ENCODE peak calls at places on chromosome 5, in nine cellular contexts. R is lower leg skin, P is endothelial cell, H is lung, D is astrocyte, N is glutamatergic neuron, V is fibroblast of villous mesenchyme, T is A549, Z is NB4. K is an unnamed sample.

GRCh38 chr5:160470437-160471341 is 49.0 kb downstream of the PTTG1 start:
- DNase-seq in R (peak), P (no peak), H (no peak), D (peak), N (no peak), V (peak), T (no peak), Z (peak), K (no peak)

GRCh38 chr5:172648008-172648359 is 6.9 kb downstream of the NEURL1B start:
- DNase-seq in R (no peak), P (no peak), H (peak), D (no peak), N (no peak), V (peak), T (no peak), Z (peak), K (no peak)

GRCh38 chr5:174110290-174110689 is 64.8 kb downstream of the NSG2 start:
- DNase-seq in R (no peak), P (no peak), H (no peak), D (no peak), N (no peak), V (no peak), T (no peak), Z (no peak), K (no peak)

GRCh38 chr5:1048162-1048721 is 39.6 kb downstream of the NKD2 start:
- DNase-seq in R (no peak), P (no peak), H (no peak), D (no peak), N (no peak), V (no peak), T (no peak), Z (no peak), K (no peak)

GRCh38 chr5:132067941-132068808 is 5.4 kb upstream of the CSF2 start:
- DNase-seq in R (no peak), P (no peak), H (no peak), D (no peak), N (no peak), V (no peak), T (no peak), Z (no peak), K (no peak)

GRCh38 chr5:96569770-96570169 is 92.4 kb upstream of the CAST start:
- DNase-seq in R (no peak), P (no peak), H (no peak), D (no peak), N (no peak), V (no peak), T (no peak), Z (no peak), K (no peak)

GRCh38 chr5:92662741-92663140 is 918.3 kb downstream of the NR2F1-AS1 start:
- DNase-seq in R (no peak), P (no peak), H (no peak), D (no peak), N (no peak), V (peak), T (no peak), Z (no peak), K (no peak)

GRCh38 chr5:171580506-171581265 is 161.2 kb downstream of the FGF18 start:
- DNase-seq in R (no peak), P (no peak), H (no peak), D (peak), N (peak), V (peak), T (no peak), Z (no peak), K (no peak)

GRCh38 chr5:179255527-179256228 is 89.6 kb downstream of the ADAMTS2 start:
- DNase-seq in R (no peak), P (no peak), H (no peak), D (no peak), N (peak), V (no peak), T (no peak), Z (no peak), K (no peak)

GRCh38 chr5:159226451-159226850 is 17.1 kb upstream of the RNF145 start:
- DNase-seq in R (no peak), P (no peak), H (no peak), D (no peak), N (no peak), V (no peak), T (no peak), Z (no peak), K (no peak)

GRCh38 chr5:58579781-58580180 is 3.1 kb upstream of the RAB3C start:
- DNase-seq in R (no peak), P (no peak), H (no peak), D (no peak), N (no peak), V (no peak), T (no peak), Z (no peak), K (no peak)

GRCh38 chr5:123776761-123777160 is 264.8 kb downstream of the CSNK1G3 start:
- DNase-seq in R (no peak), P (no peak), H (no peak), D (peak), N (no peak), V (peak), T (no peak), Z (no peak), K (peak)

GRCh38 chr5:15768936-15769335 is 269.0 kb downstream of the FBXL7 start:
- DNase-seq in R (no peak), P (no peak), H (no peak), D (no peak), N (peak), V (no peak), T (no peak), Z (no peak), K (no peak)

GRCh38 chr5:81180780-81181179 is 52.3 kb upstream of the CKMT2 start:
- DNase-seq in R (no peak), P (no peak), H (no peak), D (no peak), N (no peak), V (no peak), T (no peak), Z (no peak), K (no peak)

GRCh38 chr5:82244854-82245635 is 33.1 kb downstream of the RPS23 start:
- DNase-seq in R (no peak), P (no peak), H (no peak), D (no peak), N (no peak), V (peak), T (no peak), Z (no peak), K (no peak)

GRCh38 chr5:150762216-150762615 is 3.4 kb upstream of the DCTN4 start:
- DNase-seq in R (no peak), P (no peak), H (no peak), D (no peak), N (no peak), V (peak), T (no peak), Z (peak), K (no peak)

GRCh38 chr5:174520420-174521396 is 203.7 kb upstream of the MSX2 start:
- DNase-seq in R (no peak), P (no peak), H (no peak), D (peak), N (no peak), V (no peak), T (no peak), Z (no peak), K (no peak)

GRCh38 chr5:179294131-179294780 is 51.0 kb downstream of the ADAMTS2 start:
- DNase-seq in R (no peak), P (no peak), H (no peak), D (no peak), N (peak), V (no peak), T (no peak), Z (no peak), K (no peak)

GRCh38 chr5:56561-57290 is 35.2 kb upstream of the PLEKHG4B start:
- DNase-seq in R (no peak), P (peak), H (peak), D (peak), N (no peak), V (peak), T (no peak), Z (peak), K (no peak)

GRCh38 chr5:15008911-15009310 is 137.3 kb upstream of the ANKH start:
- DNase-seq in R (no peak), P (no peak), H (no peak), D (peak), N (no peak), V (peak), T (no peak), Z (no peak), K (no peak)

GRCh38 chr5:543351-543750 is 19.1 kb upstream of the SLC9A3 start:
- DNase-seq in R (no peak), P (no peak), H (no peak), D (no peak), N (no peak), V (no peak), T (no peak), Z (peak), K (no peak)

GRCh38 chr5:45696206-45696836 is at the start of gene HCN1:
- DNase-seq in R (peak), P (peak), H (peak), D (peak), N (peak), V (peak), T (peak), Z (no peak), K (peak)

GRCh38 chr5:172380992-172381643 is 73.2 kb downstream of the SH3PXD2B start:
- DNase-seq in R (peak), P (no peak), H (no peak), D (peak), N (no peak), V (no peak), T (no peak), Z (no peak), K (no peak)

GRCh38 chr5:1037123-1037670 is 28.6 kb downstream of the NKD2 start:
- DNase-seq in R (no peak), P (no peak), H (no peak), D (no peak), N (peak), V (no peak), T (no peak), Z (no peak), K (no peak)

GRCh38 chr5:148457183-148457620 is 73.4 kb downstream of the FBXO38 start:
- DNase-seq in R (no peak), P (peak), H (no peak), D (no peak), N (peak), V (peak), T (peak), Z (peak), K (no peak)
- TF ChIP-seq CTCF in R (no peak), P (no peak), H (no peak), D (peak), N (no peak), V (peak), T (peak), Z (peak), K (peak)

GRCh38 chr5:141914154-141914743 is 9.4 kb upstream of the DELE1 start:
- DNase-seq in R (no peak), P (peak), H (peak), D (no peak), N (peak), V (peak), T (no peak), Z (peak), K (no peak)
- TF ChIP-seq CTCF in R (no peak), P (no peak), H (peak), D (no peak), N (no peak), V (peak), T (no peak), Z (no peak), K (peak)

DNA sequence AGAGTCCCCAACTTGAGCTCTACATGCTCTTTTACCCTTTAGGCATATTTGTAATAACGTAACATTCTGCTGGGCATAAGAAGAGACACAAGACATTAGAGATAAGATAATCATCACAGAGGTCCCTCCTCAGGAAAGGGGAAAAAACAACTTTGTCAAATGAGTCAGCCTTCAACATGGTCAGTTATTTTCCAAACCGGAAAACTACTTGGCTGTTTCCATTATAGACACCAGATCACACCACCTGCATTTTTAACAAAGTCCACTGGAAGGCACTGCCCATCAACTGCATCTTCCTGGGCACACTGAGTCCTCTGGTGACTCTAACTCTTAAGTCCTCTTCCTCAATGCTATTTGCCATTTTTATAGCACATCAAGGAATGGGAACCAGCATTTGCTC is 221.8 kb downstream of the FAM114A2 start:
- DNase-seq in R (no peak), P (no peak), H (no peak), D (no peak), N (no peak), V (peak), T (no peak), Z (no peak), K (no peak)
- TF ChIP-seq CTCF in R (no peak), P (no peak), H (no peak), D (no peak), N (no peak), V (peak), T (no peak), Z (no peak), K (no peak)

GRCh38 chr5:113084402-113085083 is 107.9 kb downstream of the DCP2 start:
- DNase-seq in R (no peak), P (no peak), H (no peak), D (no peak), N (peak), V (no peak), T (no peak), Z (no peak), K (no peak)
- TF ChIP-seq CTCF in R (no peak), P (no peak), H (no peak), D (no peak), N (no peak), V (no peak), T (no peak), Z (no peak), K (no peak)

GRCh38 chr5:78361226-78361993 is 993 bp downstream of the SCAMP1 start:
- DNase-seq in R (peak), P (peak), H (peak), D (peak), N (no peak), V (peak), T (peak), Z (peak), K (no peak)
- TF ChIP-seq CTCF in R (no peak), P (no peak), H (no peak), D (no peak), N (no peak), V (no peak), T (peak), Z (peak), K (peak)

GRCh38 chr5:31193591-31194457 is at the start of gene CDH6:
- DNase-seq in R (no peak), P (peak), H (no peak), D (peak), N (peak), V (no peak), T (peak), Z (no peak), K (no peak)
- TF ChIP-seq CTCF in R (no peak), P (no peak), H (no peak), D (no peak), N (no peak), V (no peak), T (no peak), Z (no peak), K (no peak)

DNA sequence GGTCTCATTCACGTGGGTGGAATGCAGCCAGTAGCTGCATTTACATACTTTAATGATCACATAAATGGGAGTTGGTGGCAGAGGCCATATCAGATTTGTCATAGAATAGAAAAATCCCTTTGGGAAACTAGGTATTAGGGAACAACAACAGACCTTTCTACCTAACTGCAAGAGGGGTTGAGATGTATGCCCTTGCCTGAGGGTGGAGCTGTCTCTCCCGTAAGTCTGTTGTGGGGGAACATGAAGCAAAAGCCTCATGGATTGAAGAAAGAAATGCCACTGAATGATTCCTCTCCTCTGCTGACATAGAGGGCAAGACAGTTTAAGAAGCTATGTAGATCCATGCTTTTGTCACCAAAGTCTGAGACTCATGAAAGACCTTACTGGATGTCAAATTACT is 461.3 kb downstream of the SPOCK1 start:
- DNase-seq in R (no peak), P (no peak), H (no peak), D (no peak), N (no peak), V (no peak), T (no peak), Z (no peak), K (no peak)
- TF ChIP-seq CTCF in R (no peak), P (no peak), H (no peak), D (no peak), N (no peak), V (no peak), T (no peak), Z (no peak), K (no peak)

GRCh38 chr5:153372433-153373167 is 117.9 kb upstream of the GRIA1 start:
- DNase-seq in R (no peak), P (no peak), H (no peak), D (no peak), N (no peak), V (no peak), T (no peak), Z (no peak), K (no peak)
- TF ChIP-seq CTCF in R (no peak), P (no peak), H (no peak), D (no peak), N (no peak), V (no peak), T (no peak), Z (no peak), K (no peak)

DNA sequence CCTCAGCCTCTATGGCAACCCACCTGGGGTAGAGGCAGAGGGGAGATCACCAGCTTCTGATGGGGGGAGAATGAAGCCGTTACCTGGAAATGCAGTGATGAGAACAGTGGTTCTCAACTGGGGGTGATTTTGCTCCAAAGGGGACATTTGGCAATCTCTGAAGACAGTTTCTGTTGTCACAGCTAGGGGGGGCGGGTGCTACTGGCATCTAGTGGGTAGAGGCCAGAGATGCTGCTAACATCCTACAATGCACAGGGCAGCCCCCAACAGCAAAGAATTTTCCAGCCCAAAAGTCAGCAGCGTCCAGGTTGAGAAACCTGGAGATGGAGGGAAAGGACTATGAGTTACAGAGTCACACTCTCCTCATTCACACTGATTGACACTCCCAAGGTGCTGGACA is 84.5 kb downstream of the FGF1 start:
- DNase-seq in R (no peak), P (no peak), H (no peak), D (no peak), N (no peak), V (no peak), T (no peak), Z (peak), K (no peak)
- TF ChIP-seq CTCF in R (no peak), P (no peak), H (no peak), D (no peak), N (no peak), V (peak), T (no peak), Z (peak), K (peak)